ENCODE peak calls at places on chromosome 1, in four cellular contexts. H, R, I and Z are unnamed samples. For H3K4me1, the result is how much of the 10 kb centered on the place peaks cover.

GRCh38 chr1:100414693-100415092 is 62.4 kb downstream of the CDC14A start:
- DNase-seq in H (no peak), R (no peak), I (no peak), Z (no peak)

GRCh38 chr1:77238463-77238862 is 19.2 kb upstream of the PIGK start:
- DNase-seq in H (no peak), R (peak), I (no peak), Z (no peak)

GRCh38 chr1:246907472-246907871 is 24.3 kb downstream of the AHCTF1 start:
- DNase-seq in H (no peak), R (peak), I (peak), Z (no peak)

GRCh38 chr1:84253891-84254290 is 47.6 kb upstream of the SAMD13 start:
- DNase-seq in H (peak), R (peak), I (no peak), Z (no peak)

GRCh38 chr1:210330279-210330866 is 1.7 kb downstream of the HHAT start:
- DNase-seq in H (no peak), R (peak), I (no peak), Z (no peak)

GRCh38 chr1:228452194-228453021 is 34.8 kb upstream of the RNF187 start:
- DNase-seq in H (no peak), R (no peak), I (no peak), Z (no peak)

GRCh38 chr1:64483711-64484454 is 14.0 kb downstream of the CACHD1 start:
- DNase-seq in H (no peak), R (no peak), I (no peak), Z (no peak)

GRCh38 chr1:104780470-104781078 is 1030.9 kb downstream of the AMY1C start:
- DNase-seq in H (no peak), R (peak), I (no peak), Z (no peak)

GRCh38 chr1:50348449-50349241 is 74.6 kb downstream of the DMRTA2 start:
- DNase-seq in H (peak), R (peak), I (peak), Z (no peak)

GRCh38 chr1:156123356-156124196 is 9.1 kb downstream of the LMNA start:
- DNase-seq in H (peak), R (peak), I (peak), Z (peak)

GRCh38 chr1:24535021-24535424 is 20.9 kb upstream of the NCMAP start:
- DNase-seq in H (no peak), R (no peak), I (no peak), Z (no peak)

GRCh38 chr1:71044833-71045232 is 2.8 kb downstream of the PTGER3 start:
- DNase-seq in H (no peak), R (no peak), I (no peak), Z (no peak)

GRCh38 chr1:168970945-168971799 is 135.3 kb upstream of the ATP1B1 start:
- DNase-seq in H (no peak), R (no peak), I (no peak), Z (no peak)

GRCh38 chr1:56776581-56776980 is 42.6 kb downstream of the FYB2 start:
- DNase-seq in H (no peak), R (no peak), I (no peak), Z (no peak)

GRCh38 chr1:36609241-36610027 is 126.7 kb upstream of the CSF3R start:
- DNase-seq in H (no peak), R (peak), I (peak), Z (no peak)

DNA sequence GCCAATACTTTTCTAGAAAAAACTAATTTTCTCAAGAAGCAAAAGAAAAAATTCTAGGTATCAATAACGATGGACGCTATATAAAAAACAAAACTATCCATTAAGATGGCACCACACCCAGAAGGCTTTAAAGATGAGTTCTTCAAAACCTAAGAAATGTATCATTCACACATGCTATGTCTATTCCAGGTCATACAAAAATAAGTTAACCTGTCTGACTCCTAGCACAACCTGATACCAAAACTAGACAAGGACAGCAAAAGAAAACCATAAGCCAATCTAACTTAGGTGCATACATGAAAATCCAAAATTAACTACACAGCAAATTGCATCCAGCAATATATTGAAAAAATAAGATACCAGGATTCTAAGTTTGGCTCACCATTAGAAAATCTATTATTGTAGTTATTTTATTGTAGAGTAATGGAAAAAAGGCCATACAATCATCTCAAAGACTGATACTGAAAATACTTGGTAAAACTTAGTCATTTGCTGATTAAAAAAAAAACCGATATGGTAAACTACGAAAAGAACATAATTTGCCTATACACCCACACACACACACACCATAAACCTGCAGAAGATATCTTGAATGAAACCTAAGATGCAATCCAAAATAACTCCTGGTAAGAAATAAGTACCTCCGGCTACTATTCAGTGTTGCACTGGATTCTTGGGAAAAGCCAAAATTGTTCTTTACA is 55.0 kb downstream of the TRAF5 start:
- DNase-seq in H (no peak), R (no peak), I (no peak), Z (no peak)
- H3K4me3 ChIP-seq in H (peak), R (peak), I (peak), Z (peak)

DNA sequence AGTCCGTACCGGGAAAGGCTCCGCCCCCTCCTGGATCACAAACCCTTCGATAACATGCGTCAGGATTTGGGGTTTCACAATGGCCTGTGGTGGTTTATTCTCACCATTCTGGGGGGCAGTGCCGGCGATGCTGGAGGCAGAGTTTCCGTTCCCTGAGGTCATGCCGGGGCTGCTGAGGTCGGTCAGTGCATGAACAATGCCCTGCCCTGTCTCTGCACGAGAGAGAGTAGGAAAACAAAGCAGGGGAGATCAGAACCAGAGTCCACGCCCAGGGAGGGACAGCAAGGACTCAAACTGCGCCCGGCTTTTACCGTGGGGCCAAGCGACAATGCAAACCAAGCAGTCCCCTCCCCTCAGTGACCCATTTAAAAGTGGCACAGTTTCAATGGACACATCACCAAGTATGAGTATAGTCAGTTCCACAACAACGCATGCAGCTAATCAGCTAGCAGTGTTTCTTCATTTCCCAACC is 13.2 kb upstream of the A3GALT2 start:
- DNase-seq in H (peak), R (peak), I (peak), Z (no peak)
- H3K4me1 ChIP-seq in H (half or more), R (under half), I (half or more), Z (under half)

GRCh38 chr1:11967028-11967547 is 13.2 kb upstream of the MFN2 start:
- DNase-seq in H (no peak), R (peak), I (no peak), Z (no peak)
- TF ChIP-seq CTCF in H (peak), R (peak), I (peak), Z (peak)

GRCh38 chr1:165844933-165845332 is 17.5 kb downstream of the UCK2 start:
- DNase-seq in H (no peak), R (no peak), I (no peak), Z (no peak)

GRCh38 chr1:165845992-165846748 is 18.8 kb downstream of the UCK2 start:
- DNase-seq in H (no peak), R (no peak), I (no peak), Z (no peak)

GRCh38 chr1:165849336-165850133 is 22.1 kb downstream of the UCK2 start:
- DNase-seq in H (no peak), R (no peak), I (no peak), Z (no peak)

GRCh38 chr1:165845569-165845968 is 18.2 kb downstream of the UCK2 start:
- DNase-seq in H (no peak), R (no peak), I (no peak), Z (no peak)

GRCh38 chr1:165847486-165847885 is 20.1 kb downstream of the UCK2 start:
- DNase-seq in H (no peak), R (no peak), I (no peak), Z (no peak)
- H3K4me3 ChIP-seq in H (no peak), R (no peak), I (no peak), Z (no peak)

GRCh38 chr1:117826119-117826518 is 103.3 kb downstream of the GDAP2 start:
- DNase-seq in H (no peak), R (no peak), I (no peak), Z (no peak)
- H3K4me1 ChIP-seq in H (under half), R (under half), I (under half), Z (under half)

DNA sequence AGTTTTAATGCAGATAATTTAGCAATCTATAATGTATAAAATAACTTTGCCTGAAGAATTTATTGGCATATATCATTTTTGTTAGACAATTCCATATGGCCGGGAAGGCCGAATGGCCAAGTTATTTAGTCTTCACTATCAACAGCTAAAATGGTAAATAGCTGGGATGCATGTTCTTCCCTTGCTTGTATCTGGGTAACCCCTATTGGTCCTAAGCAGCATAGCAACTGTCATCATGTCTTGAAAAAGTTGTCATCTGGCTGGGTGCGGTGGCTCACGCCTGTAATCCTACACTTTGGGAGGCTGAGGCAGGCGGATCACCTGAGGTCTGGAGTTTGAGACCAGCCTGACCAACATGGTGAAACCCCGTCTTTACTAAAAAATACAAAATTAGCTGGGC is 340.0 kb upstream of the DPYD start:
- DNase-seq in H (no peak), R (no peak), I (no peak), Z (no peak)
- TF ChIP-seq CTCF in H (no peak), R (no peak), I (no peak), Z (no peak)